ENCODE peak calls at places on chromosomes 3 and 15, in five cellular contexts. O is cardiac fibroblast, T is sigmoid colon, W is psoas muscle, R is astrocyte of the cerebellum. B is an unnamed sample.
A peak's percentile ranks its signal among the peaks of the same experiment; 100 is the strongest.

GRCh38 chr15:72796515-72797337 is 13.2 kb upstream of the ADPGK start:
- DNase-seq in O (peak; percentile 49), R (no peak), W (peak; percentile 78), T (no peak), B (no peak)

GRCh38 chr3:112020653-112021052 is 13.9 kb upstream of the TMPRSS7 start:
- DNase-seq in O (no peak), R (no peak), W (no peak), T (no peak), B (no peak)

GRCh38 chr3:44099566-44100297 is 142.0 kb upstream of the TOPAZ1 start:
- DNase-seq in W (no peak), O (no peak), R (no peak), T (no peak), B (no peak)

GRCh38 chr3:40971191-40972168 is 227.8 kb upstream of the CTNNB1 start:
- DNase-seq in O (peak; percentile 97), W (peak; percentile 68), T (peak; percentile 93), R (peak; percentile 88), B (peak; percentile 91)

GRCh38 chr15:84748274-84749110 is at the start of gene ZNF592:
- DNase-seq in O (peak; percentile 88), T (peak; percentile 93), R (no peak), W (peak; percentile 93), B (peak; percentile 91)

GRCh38 chr3:16468114-16469098 is 45.1 kb downstream of the RFTN1 start:
- DNase-seq in W (no peak), R (no peak), O (no peak), T (no peak), B (no peak)

GRCh38 chr3:108091498-108092259 is 848 bp upstream of the CD47 start:
- DNase-seq in O (no peak), T (no peak), W (no peak), R (no peak), B (peak; percentile 76)

GRCh38 chr3:124965413-124965812 is 30.9 kb upstream of the MUC13 start:
- DNase-seq in T (no peak), W (no peak), R (no peak), O (no peak), B (no peak)

GRCh38 chr15:101441706-101442105 is 47.8 kb downstream of the PCSK6 start:
- DNase-seq in W (no peak), R (no peak), O (no peak), T (peak; percentile 33), B (no peak)

GRCh38 chr3:36525115-36525711 is 144.9 kb downstream of the STAC start:
- DNase-seq in R (peak; percentile 58), O (peak; percentile 14), W (no peak), T (no peak), B (no peak)

GRCh38 chr15:44836094-44836493 is 99.8 kb downstream of the TRIM69 start:
- DNase-seq in O (peak; percentile 16), R (no peak), W (no peak), T (no peak), B (no peak)

GRCh38 chr3:187101184-187102072 is 37.9 kb downstream of the RPL39L start:
- DNase-seq in R (peak; percentile 49), T (peak; percentile 87), O (peak; percentile 90), W (peak; percentile 84), B (peak; percentile 80)
- H3K4me3 ChIP-seq in R (no peak overlapping the region), T (peak overlapping the region; percentile 9), O (peak overlapping the region; percentile 28), W (peak overlapping the region; percentile 36), B (peak overlapping the region; percentile 58)

DNA sequence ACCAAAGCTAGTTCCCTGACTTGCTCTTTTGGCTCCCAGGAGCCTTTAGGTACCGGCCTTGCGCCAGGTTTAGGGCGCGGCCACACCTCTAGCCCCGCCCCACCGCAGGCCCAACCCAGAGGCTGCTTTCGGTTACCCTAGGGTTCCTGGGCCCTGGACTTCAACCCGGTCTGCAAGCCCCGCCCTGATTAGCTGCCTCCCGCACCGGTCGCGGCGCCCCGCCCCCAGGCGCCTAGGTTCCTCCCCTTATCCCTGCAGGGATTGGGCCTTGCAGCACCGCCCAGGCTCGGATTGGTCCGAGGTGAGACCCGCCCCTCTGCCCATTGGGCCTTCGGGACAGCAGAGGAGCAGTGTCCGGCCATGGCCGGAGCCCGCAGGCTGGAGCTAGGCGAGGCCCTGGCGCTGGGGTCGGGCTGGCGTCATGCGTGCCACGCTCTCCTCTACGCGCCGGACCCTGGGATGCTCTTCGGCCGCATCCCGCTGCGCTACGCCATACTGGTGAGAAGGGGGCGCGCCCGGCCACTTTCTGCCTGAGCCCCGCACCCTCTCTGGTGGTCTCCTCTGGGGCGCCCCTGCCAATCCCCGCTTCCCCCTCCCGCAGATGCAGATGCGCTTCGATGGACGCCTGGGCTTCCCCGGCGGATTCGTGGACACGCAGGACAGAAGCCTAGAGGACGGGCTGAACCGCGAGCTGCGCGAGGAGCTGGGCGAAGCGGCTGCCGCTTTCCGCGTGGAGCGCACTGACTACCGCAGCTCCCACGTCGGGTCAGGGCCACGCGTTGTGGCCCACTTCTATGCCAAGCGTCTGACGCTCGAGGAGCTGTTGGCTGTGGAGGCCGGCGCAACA is at the start of gene NUDT16:
- DNase-seq in W (peak; percentile 100), T (peak; percentile 100), R (peak; percentile 96), O (peak; percentile 100), B (peak; percentile 100)
- TF ChIP-seq CTCF in W (no peak), T (no peak), R (peak; percentile 12), O (no peak), B (no peak)

DNA sequence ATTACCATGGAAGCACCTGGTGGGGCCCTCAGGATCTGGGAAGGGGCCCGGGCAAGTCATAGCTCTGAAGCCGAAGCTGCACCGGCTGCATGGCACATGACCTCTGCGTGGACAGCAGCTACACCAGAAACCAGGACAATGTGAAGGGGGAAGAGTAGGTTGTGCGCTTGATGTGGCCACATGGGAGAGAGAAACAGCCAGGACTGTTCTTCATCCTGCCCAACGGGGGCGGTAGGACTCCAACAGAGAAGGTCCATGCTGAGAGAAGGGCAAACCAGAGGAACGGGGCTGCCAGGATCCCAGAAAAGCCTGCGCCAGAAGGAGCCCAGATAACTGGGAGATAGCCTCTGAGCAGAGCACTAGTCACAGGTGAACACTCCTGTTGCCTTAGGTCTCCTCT is 54.9 kb upstream of the PRR20G start:
- DNase-seq in R (no peak), W (no peak), O (no peak), T (no peak), B (no peak)
- H3K4me3 ChIP-seq in R (no peak overlapping the region), W (no peak overlapping the region), O (no peak overlapping the region), T (no peak overlapping the region), B (no peak overlapping the region)

DNA sequence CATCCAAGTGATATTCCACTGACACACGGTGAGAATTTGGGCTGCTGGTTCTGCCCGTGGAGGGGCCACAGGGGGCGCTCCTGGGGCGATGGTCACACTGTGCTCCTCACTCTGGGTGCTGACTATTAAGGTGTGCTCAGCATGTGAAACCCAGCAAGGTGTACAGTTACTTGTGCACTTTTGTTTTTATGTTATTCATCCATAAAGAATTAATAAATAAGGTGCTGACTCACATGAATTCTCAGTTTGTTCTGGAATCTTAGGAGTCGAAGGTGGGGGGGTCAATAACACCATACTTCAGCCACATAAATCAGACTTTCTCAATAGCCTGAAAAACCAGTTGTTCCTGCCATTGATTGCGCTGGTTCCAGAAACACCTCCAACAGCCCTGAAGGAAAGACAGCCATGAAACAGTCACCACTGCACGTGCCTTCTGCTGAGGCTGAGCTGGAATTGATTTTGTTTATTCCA is 53.5 kb upstream of the SPATA12 start:
- DNase-seq in T (peak; percentile 77), O (peak; percentile 38), W (no peak), R (no peak), B (no peak)
- TF ChIP-seq CTCF in T (no peak), O (peak; percentile 24), W (peak; percentile 17), R (peak; percentile 44), B (no peak)